ENCODE peak calls at places on chromosomes 4 and X, in seven cellular contexts. N is H7; T is fibroblast of pulmonary artery; U is GM20000; M is activated CD8-positive, alpha-beta memory T cell treated with anti-CD3 and anti-CD28 coated beads for 4 hours; Y is activated effector memory CD4-positive, alpha-beta T cell treated with Interleukin-2 at 50 U/mL for 16 hours; A is hepatocyte. L is an unnamed sample.

GRCh38 chrX:44698328-44698727 is 145.5 kb upstream of the DUSP21 start:
- DNase-seq in N (no peak), T (no peak), U (no peak), M (no peak), Y (no peak), A (no peak), L (no peak)

GRCh38 chr4:4603592-4603991 is 61.7 kb upstream of the STX18 start:
- DNase-seq in N (no peak), T (peak; percentile 50), U (no peak), M (no peak), Y (no peak), A (no peak), L (no peak)

GRCh38 chrX:137550561-137551305 is 15.2 kb upstream of the ZIC3 start:
- DNase-seq in N (peak; percentile 78), T (no peak), U (no peak), M (no peak), Y (no peak), A (no peak), L (peak; percentile 53)

GRCh38 chrX:51876441-51876840 is 17.0 kb upstream of the MAGED1 start:
- DNase-seq in N (no peak), T (peak; percentile 57), U (no peak), M (no peak), Y (no peak), A (no peak), L (no peak)

GRCh38 chrX:138908577-138908976 is 197.1 kb upstream of the FGF13 start:
- DNase-seq in N (no peak), T (no peak), U (no peak), M (no peak), Y (no peak), A (no peak), L (no peak)

GRCh38 chrX:118973389-118974087 is 880 bp upstream of the LONRF3 start:
- DNase-seq in N (peak; percentile 63), T (no peak), U (no peak), M (no peak), Y (no peak), A (no peak), L (peak; percentile 36)

GRCh38 chr4:47425628-47426027 is 37.9 kb downstream of the COMMD8 start:
- DNase-seq in N (no peak), T (no peak), U (no peak), M (no peak), Y (no peak), A (no peak), L (no peak)

GRCh38 chr4:142440093-142440492 is 406.0 kb downstream of the INPP4B start:
- DNase-seq in N (no peak), T (peak; percentile 9), U (no peak), M (no peak), Y (no peak), A (no peak), L (no peak)

GRCh38 chrX:105837227-105837626 is 14.9 kb downstream of the NRK start:
- DNase-seq in N (no peak), T (peak; percentile 90), U (no peak), M (no peak), Y (no peak), A (peak; percentile 49), L (peak; percentile 15)

GRCh38 chr4:186693159-186693815 is 30.4 kb downstream of the FAT1 start:
- DNase-seq in N (no peak), T (peak; percentile 94), U (no peak), M (no peak), Y (no peak), A (no peak), L (no peak)

GRCh38 chr4:5888706-5889696 is 3.9 kb downstream of the CRMP1 start:
- DNase-seq in N (peak; percentile 49), T (no peak), U (peak; percentile 35), M (no peak), Y (no peak), A (peak; percentile 18), L (no peak)

GRCh38 chrX:48507246-48507645 is 1.5 kb upstream of the PORCN start:
- DNase-seq in N (no peak), T (no peak), U (no peak), M (no peak), Y (no peak), A (no peak), L (no peak)

GRCh38 chr4:118981171-118981838 is 92.7 kb downstream of the SYNPO2 start:
- DNase-seq in N (no peak), T (no peak), U (no peak), M (no peak), Y (no peak), A (no peak), L (no peak)

GRCh38 chr4:7654550-7655266 is 220.0 kb upstream of the PSAPL1 start:
- DNase-seq in N (peak; percentile 62), T (no peak), U (no peak), M (no peak), Y (no peak), A (no peak), L (no peak)

GRCh38 chrX:45750639-45751038 is 550.0 kb upstream of the DIPK2B start:
- DNase-seq in N (no peak), T (no peak), U (no peak), M (no peak), Y (no peak), A (no peak), L (no peak)

GRCh38 chrX:120477453-120477852 is 8.4 kb upstream of the LAMP2 start:
- DNase-seq in N (no peak), T (no peak), U (no peak), M (no peak), Y (no peak), A (no peak), L (no peak)

GRCh38 chrX:3788494-3789233 is 75.2 kb upstream of the PRKX start:
- DNase-seq in N (peak; percentile 56), T (no peak), U (no peak), M (no peak), Y (no peak), A (peak; percentile 10), L (no peak)

GRCh38 chr4:55654131-55654530 is 18.0 kb upstream of the NMU start:
- DNase-seq in N (no peak), T (no peak), U (no peak), M (no peak), Y (no peak), A (no peak), L (no peak)

GRCh38 chrX:78514852-78515251 is 144.3 kb downstream of the RTL3 start:
- DNase-seq in N (peak; percentile 38), T (no peak), U (peak; percentile 2), M (no peak), Y (no peak), A (peak; percentile 6), L (no peak)

GRCh38 chrX:135060697-135061096 is 8.8 kb upstream of the RTL8A start:
- DNase-seq in N (no peak), T (no peak), U (no peak), M (no peak), Y (no peak), A (no peak), L (no peak)

GRCh38 chr4:158856852-158857251 is 88.0 kb downstream of the FNIP2 start:
- DNase-seq in N (peak; percentile 47), T (peak; percentile 77), U (peak; percentile 40), M (no peak), Y (no peak), A (peak; percentile 41), L (peak; percentile 62)

GRCh38 chr4:103934178-103934789 is 214.5 kb upstream of the TACR3 start:
- DNase-seq in N (peak; percentile 43), T (peak; percentile 61), U (peak; percentile 54), M (no peak), Y (no peak), A (peak; percentile 78), L (peak; percentile 43)

L was measured in G401.